ENCODE peak calls at places on chromosomes 6 and 20, in eight cellular contexts. One of them, this sample, is unnamed.

GRCh38 chr6:11236351-11236750 is 3.9 kb upstream of the NEDD9 start:
- DNase-seq in tibial nerve: no peak
- DNase-seq in fibroblast of lung: no peak
- DNase-seq in AG04450: no peak
- DNase-seq in left ventricle myocardium inferior: no peak
- DNase-seq in HCT116: no peak
- DNase-seq in WERI-Rb-1: no peak
- DNase-seq in ascending aorta: no peak
- DNase-seq in this sample: no peak

GRCh38 chr20:51508158-51508557 is 34.4 kb downstream of the NFATC2 start:
- DNase-seq in tibial nerve: no peak
- DNase-seq in fibroblast of lung: no peak
- DNase-seq in AG04450: no peak
- DNase-seq in left ventricle myocardium inferior: no peak
- DNase-seq in HCT116: no peak
- DNase-seq in WERI-Rb-1: no peak
- DNase-seq in ascending aorta: no peak
- DNase-seq in this sample: no peak

GRCh38 chr20:38315290-38315966 is 11.5 kb downstream of the BPI start:
- DNase-seq in tibial nerve: no peak
- DNase-seq in fibroblast of lung: peak
- DNase-seq in AG04450: no peak
- DNase-seq in left ventricle myocardium inferior: no peak
- DNase-seq in HCT116: no peak
- DNase-seq in WERI-Rb-1: peak
- DNase-seq in ascending aorta: no peak
- DNase-seq in this sample: no peak

GRCh38 chr6:123965894-123966293 is 162.2 kb downstream of the NKAIN2 start:
- DNase-seq in tibial nerve: no peak
- DNase-seq in fibroblast of lung: peak
- DNase-seq in AG04450: no peak
- DNase-seq in left ventricle myocardium inferior: no peak
- DNase-seq in HCT116: no peak
- DNase-seq in WERI-Rb-1: no peak
- DNase-seq in ascending aorta: no peak
- DNase-seq in this sample: no peak

GRCh38 chr6:13331516-13332348 is 3.4 kb upstream of the TBC1D7 start:
- DNase-seq in tibial nerve: no peak
- DNase-seq in fibroblast of lung: peak
- DNase-seq in AG04450: no peak
- DNase-seq in left ventricle myocardium inferior: no peak
- DNase-seq in HCT116: peak
- DNase-seq in WERI-Rb-1: no peak
- DNase-seq in ascending aorta: no peak
- DNase-seq in this sample: no peak

GRCh38 chr6:42010185-42010872 is 40.0 kb upstream of the TAF8 start:
- DNase-seq in tibial nerve: no peak
- DNase-seq in fibroblast of lung: no peak
- DNase-seq in AG04450: no peak
- DNase-seq in left ventricle myocardium inferior: no peak
- DNase-seq in HCT116: no peak
- DNase-seq in WERI-Rb-1: peak
- DNase-seq in ascending aorta: no peak
- DNase-seq in this sample: no peak

GRCh38 chr20:26315054-26315453 is 618.4 kb upstream of the ZNF337 start:
- DNase-seq in tibial nerve: no peak
- DNase-seq in fibroblast of lung: no peak
- DNase-seq in AG04450: no peak
- DNase-seq in left ventricle myocardium inferior: no peak
- DNase-seq in HCT116: no peak
- DNase-seq in WERI-Rb-1: no peak
- DNase-seq in ascending aorta: no peak
- DNase-seq in this sample: no peak

GRCh38 chr20:19419420-19419819 is 207.0 kb downstream of the SLC24A3 start:
- DNase-seq in tibial nerve: no peak
- DNase-seq in fibroblast of lung: no peak
- DNase-seq in AG04450: no peak
- DNase-seq in left ventricle myocardium inferior: no peak
- DNase-seq in HCT116: no peak
- DNase-seq in WERI-Rb-1: no peak
- DNase-seq in ascending aorta: no peak
- DNase-seq in this sample: no peak

GRCh38 chr20:52404676-52405075 is 213.1 kb upstream of the ZFP64 start:
- DNase-seq in tibial nerve: no peak
- DNase-seq in fibroblast of lung: no peak
- DNase-seq in AG04450: no peak
- DNase-seq in left ventricle myocardium inferior: no peak
- DNase-seq in HCT116: no peak
- DNase-seq in WERI-Rb-1: no peak
- DNase-seq in ascending aorta: no peak
- DNase-seq in this sample: no peak

GRCh38 chr6:36290668-36291620 is 21.1 kb downstream of the PNPLA1 start:
- DNase-seq in tibial nerve: no peak
- DNase-seq in fibroblast of lung: peak
- DNase-seq in AG04450: no peak
- DNase-seq in left ventricle myocardium inferior: no peak
- DNase-seq in HCT116: peak
- DNase-seq in WERI-Rb-1: no peak
- DNase-seq in ascending aorta: no peak
- DNase-seq in this sample: no peak

GRCh38 chr20:53124075-53124532 is 151.9 kb downstream of the TSHZ2 start:
- DNase-seq in tibial nerve: peak
- DNase-seq in fibroblast of lung: peak
- DNase-seq in AG04450: no peak
- DNase-seq in left ventricle myocardium inferior: peak
- DNase-seq in HCT116: no peak
- DNase-seq in WERI-Rb-1: no peak
- DNase-seq in ascending aorta: no peak
- DNase-seq in this sample: peak

GRCh38 chr20:63076421-63076820 is 69.7 kb upstream of the BHLHE23 start:
- DNase-seq in tibial nerve: no peak
- DNase-seq in fibroblast of lung: no peak
- DNase-seq in AG04450: no peak
- DNase-seq in left ventricle myocardium inferior: no peak
- DNase-seq in HCT116: no peak
- DNase-seq in WERI-Rb-1: no peak
- DNase-seq in ascending aorta: no peak
- DNase-seq in this sample: no peak

GRCh38 chr20:49757597-49757996 is 43.9 kb upstream of the B4GALT5 start:
- DNase-seq in tibial nerve: no peak
- DNase-seq in fibroblast of lung: no peak
- DNase-seq in AG04450: no peak
- DNase-seq in left ventricle myocardium inferior: no peak
- DNase-seq in HCT116: no peak
- DNase-seq in WERI-Rb-1: no peak
- DNase-seq in ascending aorta: no peak
- DNase-seq in this sample: no peak

GRCh38 chr6:41625442-41625841 is 12.8 kb upstream of the MDFI start:
- DNase-seq in tibial nerve: no peak
- DNase-seq in fibroblast of lung: no peak
- DNase-seq in AG04450: no peak
- DNase-seq in left ventricle myocardium inferior: peak
- DNase-seq in HCT116: no peak
- DNase-seq in WERI-Rb-1: no peak
- DNase-seq in ascending aorta: no peak
- DNase-seq in this sample: no peak

GRCh38 chr20:62950741-62951140 is 1.8 kb upstream of the SLC17A9 start:
- DNase-seq in tibial nerve: no peak
- DNase-seq in fibroblast of lung: no peak
- DNase-seq in AG04450: no peak
- DNase-seq in left ventricle myocardium inferior: no peak
- DNase-seq in HCT116: no peak
- DNase-seq in WERI-Rb-1: no peak
- DNase-seq in ascending aorta: no peak
- DNase-seq in this sample: no peak

GRCh38 chr6:89966913-89967312 is 72.6 kb downstream of the GJA10 start:
- DNase-seq in tibial nerve: no peak
- DNase-seq in fibroblast of lung: no peak
- DNase-seq in AG04450: no peak
- DNase-seq in left ventricle myocardium inferior: no peak
- DNase-seq in HCT116: no peak
- DNase-seq in WERI-Rb-1: no peak
- DNase-seq in ascending aorta: no peak
- DNase-seq in this sample: no peak

GRCh38 chr6:6057442-6058053 is 50.8 kb upstream of the NRN1 start:
- DNase-seq in tibial nerve: peak
- DNase-seq in fibroblast of lung: peak
- DNase-seq in AG04450: no peak
- DNase-seq in left ventricle myocardium inferior: no peak
- DNase-seq in HCT116: peak
- DNase-seq in WERI-Rb-1: peak
- DNase-seq in ascending aorta: no peak
- DNase-seq in this sample: no peak

GRCh38 chr20:60292001-60292520 is 333.8 kb downstream of the CDH26 start:
- DNase-seq in tibial nerve: no peak
- DNase-seq in fibroblast of lung: no peak
- DNase-seq in AG04450: no peak
- DNase-seq in left ventricle myocardium inferior: no peak
- DNase-seq in HCT116: no peak
- DNase-seq in WERI-Rb-1: no peak
- DNase-seq in ascending aorta: no peak
- DNase-seq in this sample: no peak

GRCh38 chr6:56335733-56336132 is 88.4 kb upstream of the COL21A1 start:
- DNase-seq in tibial nerve: no peak
- DNase-seq in fibroblast of lung: peak
- DNase-seq in AG04450: peak
- DNase-seq in left ventricle myocardium inferior: no peak
- DNase-seq in HCT116: peak
- DNase-seq in WERI-Rb-1: no peak
- DNase-seq in ascending aorta: no peak
- DNase-seq in this sample: no peak

GRCh38 chr6:124927806-124928205 is 34.4 kb upstream of the RNF217 start:
- DNase-seq in tibial nerve: no peak
- DNase-seq in fibroblast of lung: peak
- DNase-seq in AG04450: peak
- DNase-seq in left ventricle myocardium inferior: no peak
- DNase-seq in HCT116: peak
- DNase-seq in WERI-Rb-1: no peak
- DNase-seq in ascending aorta: no peak
- DNase-seq in this sample: no peak

GRCh38 chr6:90160013-90160412 is 136.6 kb downstream of the BACH2 start:
- DNase-seq in tibial nerve: no peak
- DNase-seq in fibroblast of lung: no peak
- DNase-seq in AG04450: no peak
- DNase-seq in left ventricle myocardium inferior: no peak
- DNase-seq in HCT116: no peak
- DNase-seq in WERI-Rb-1: no peak
- DNase-seq in ascending aorta: no peak
- DNase-seq in this sample: no peak

GRCh38 chr20:35953411-35954199 is 697 bp downstream of the SCAND1 start:
- DNase-seq in tibial nerve: no peak
- DNase-seq in fibroblast of lung: peak
- DNase-seq in AG04450: no peak
- DNase-seq in left ventricle myocardium inferior: peak
- DNase-seq in HCT116: no peak
- DNase-seq in WERI-Rb-1: peak
- DNase-seq in ascending aorta: no peak
- DNase-seq in this sample: peak

GRCh38 chr20:9301129-9302072 is 213.0 kb upstream of the LAMP5 start:
- DNase-seq in tibial nerve: peak
- DNase-seq in fibroblast of lung: peak
- DNase-seq in AG04450: peak
- DNase-seq in left ventricle myocardium inferior: no peak
- DNase-seq in HCT116: peak
- DNase-seq in WERI-Rb-1: no peak
- DNase-seq in ascending aorta: no peak
- DNase-seq in this sample: no peak

DNA sequence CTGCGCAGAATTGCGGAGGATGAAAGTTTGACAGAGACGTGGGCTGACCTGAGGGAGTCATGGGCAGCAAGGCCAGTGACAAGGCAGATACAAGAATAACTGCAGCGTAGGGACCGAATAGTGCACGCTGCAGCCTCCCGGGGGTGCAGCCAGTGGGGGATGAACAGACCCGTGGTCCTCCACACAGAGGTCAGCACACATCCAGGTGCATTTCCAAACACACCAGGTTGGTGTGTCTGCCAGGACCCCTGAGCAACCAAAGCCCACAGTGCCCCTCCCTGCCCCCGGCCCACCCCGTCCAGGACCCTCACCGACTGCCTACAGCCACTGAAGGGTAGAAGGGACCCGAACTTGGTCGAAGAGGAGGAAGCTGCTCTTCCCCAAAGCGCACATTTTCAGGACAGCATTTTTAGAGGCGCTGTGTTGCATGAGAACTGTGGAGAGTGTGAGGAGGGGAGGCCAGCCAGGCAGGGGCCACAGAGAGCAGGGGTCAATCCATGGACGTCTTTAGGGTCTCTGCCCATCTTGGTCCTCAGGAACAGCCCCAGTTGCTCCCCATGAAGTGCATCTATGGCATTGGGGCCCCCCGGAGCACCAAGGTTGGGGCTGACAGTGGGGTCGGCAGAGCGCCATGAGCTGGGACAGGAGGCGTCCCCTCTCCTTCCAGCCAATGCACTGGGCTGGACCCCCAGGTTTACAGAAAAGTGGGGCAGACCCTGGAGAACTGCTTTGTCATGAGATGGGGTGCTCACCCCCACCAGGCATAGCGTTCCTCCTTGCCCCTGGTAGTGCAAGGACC is 157.8 kb upstream of the AFDN start:
- DNase-seq in tibial nerve: no peak
- DNase-seq in fibroblast of lung: no peak
- DNase-seq in AG04450: no peak
- DNase-seq in left ventricle myocardium inferior: no peak
- DNase-seq in HCT116: no peak
- DNase-seq in WERI-Rb-1: no peak
- DNase-seq in ascending aorta: no peak
- DNase-seq in this sample: no peak
- H3K27ac ChIP-seq in tibial nerve: no peak
- H3K27ac ChIP-seq in fibroblast of lung: no peak
- H3K27ac ChIP-seq in AG04450: no peak
- H3K27ac ChIP-seq in left ventricle myocardium inferior: no peak
- H3K27ac ChIP-seq in HCT116: no peak
- H3K27ac ChIP-seq in WERI-Rb-1: no peak
- H3K27ac ChIP-seq in ascending aorta: no peak
- H3K27ac ChIP-seq in this sample: peak

GRCh38 chr6:33193619-33194018 is 1.4 kb upstream of the COL11A2 start:
- DNase-seq in tibial nerve: no peak
- DNase-seq in fibroblast of lung: no peak
- DNase-seq in AG04450: no peak
- DNase-seq in left ventricle myocardium inferior: no peak
- DNase-seq in HCT116: no peak
- DNase-seq in WERI-Rb-1: no peak
- DNase-seq in ascending aorta: no peak
- DNase-seq in this sample: no peak
- H3K27ac ChIP-seq in tibial nerve: peak
- H3K27ac ChIP-seq in fibroblast of lung: no peak
- H3K27ac ChIP-seq in AG04450: no peak
- H3K27ac ChIP-seq in left ventricle myocardium inferior: peak
- H3K27ac ChIP-seq in HCT116: no peak
- H3K27ac ChIP-seq in WERI-Rb-1: no peak
- H3K27ac ChIP-seq in ascending aorta: no peak
- H3K27ac ChIP-seq in this sample: peak

GRCh38 chr6:111485316-111485715 is 2.3 kb upstream of the REV3L start:
- DNase-seq in tibial nerve: no peak
- DNase-seq in fibroblast of lung: peak
- DNase-seq in AG04450: no peak
- DNase-seq in left ventricle myocardium inferior: no peak
- DNase-seq in HCT116: no peak
- DNase-seq in WERI-Rb-1: no peak
- DNase-seq in ascending aorta: no peak
- DNase-seq in this sample: no peak
- H3K27ac ChIP-seq in tibial nerve: peak
- H3K27ac ChIP-seq in fibroblast of lung: peak
- H3K27ac ChIP-seq in AG04450: no peak
- H3K27ac ChIP-seq in left ventricle myocardium inferior: peak
- H3K27ac ChIP-seq in HCT116: no peak
- H3K27ac ChIP-seq in WERI-Rb-1: peak
- H3K27ac ChIP-seq in ascending aorta: peak
- H3K27ac ChIP-seq in this sample: peak

GRCh38 chr6:35096129-35096852 is 44.8 kb downstream of the TCP11 start:
- DNase-seq in tibial nerve: no peak
- DNase-seq in fibroblast of lung: peak
- DNase-seq in AG04450: peak
- DNase-seq in left ventricle myocardium inferior: no peak
- DNase-seq in HCT116: peak
- DNase-seq in WERI-Rb-1: peak
- DNase-seq in ascending aorta: no peak
- DNase-seq in this sample: no peak
- H3K27ac ChIP-seq in tibial nerve: peak
- H3K27ac ChIP-seq in fibroblast of lung: no peak
- H3K27ac ChIP-seq in AG04450: no peak
- H3K27ac ChIP-seq in left ventricle myocardium inferior: peak
- H3K27ac ChIP-seq in HCT116: peak
- H3K27ac ChIP-seq in WERI-Rb-1: peak
- H3K27ac ChIP-seq in ascending aorta: peak
- H3K27ac ChIP-seq in this sample: no peak

This sample was measured in gastrocnemius medialis.